ENCODE peak calls at places on chromosomes 6 and 20, in nine cellular contexts. V, Z, M, W, L, N, B, E and J are unnamed samples.

GRCh38 chr20:39206899-39207564 is 244.9 kb downstream of the DHX35 start:
- DNase-seq in E (no peak), B (no peak), V (no peak), L (no peak), Z (no peak), M (no peak), W (no peak), N (no peak), J (no peak)

GRCh38 chr20:52895662-52896061 is 76.5 kb upstream of the TSHZ2 start:
- DNase-seq in W (no peak), Z (no peak), M (no peak), L (no peak), N (no peak), E (no peak), V (no peak), B (no peak), J (peak)

GRCh38 chr20:62744761-62745160 is 36.1 kb downstream of the NTSR1 start:
- DNase-seq in B (no peak), Z (no peak), L (no peak), W (no peak), N (no peak), V (no peak), E (no peak), M (no peak), J (no peak)

GRCh38 chr6:111872521-111873177 is 603 bp downstream of the FYN start:
- DNase-seq in M (no peak), L (peak), N (no peak), E (peak), Z (peak), W (peak), B (peak), V (no peak), J (peak)

GRCh38 chr6:134400941-134401340 is 83.0 kb upstream of the SGK1 start:
- DNase-seq in E (no peak), M (no peak), W (no peak), L (no peak), V (no peak), N (no peak), Z (no peak), B (no peak), J (no peak)

GRCh38 chr6:36692861-36693702 is 4.5 kb upstream of the RAB44 start:
- DNase-seq in N (no peak), E (no peak), W (no peak), L (no peak), V (no peak), M (no peak), B (no peak), Z (no peak), J (no peak)

GRCh38 chr6:16236648-16237199 is 1.7 kb upstream of the GMPR start:
- DNase-seq in M (no peak), V (no peak), L (no peak), Z (peak), N (no peak), W (no peak), E (no peak), B (peak), J (no peak)

GRCh38 chr6:23175391-23175790 is 606.0 kb downstream of the HDGFL1 start:
- DNase-seq in N (no peak), B (no peak), L (no peak), E (no peak), Z (no peak), M (no peak), W (no peak), V (no peak), J (no peak)

GRCh38 chr20:38128691-38129090 is 36.4 kb downstream of the TGM2 start:
- DNase-seq in Z (no peak), M (no peak), B (no peak), W (no peak), V (no peak), L (no peak), E (no peak), N (no peak), J (no peak)